ENCODE peak calls at places on chromosomes 12 and 14, in four cellular contexts. R is mucosa of descending colon, A is GM10248, V is astrocyte. Q is an unnamed sample.

GRCh38 chr12:132653567-132654290 is 33.4 kb downstream of the POLE start:
- DNase-seq in R (no peak), A (no peak), V (peak; percentile 30), Q (no peak)

GRCh38 chr14:21068521-21069387 is 1.4 kb upstream of the ARHGEF40 start:
- DNase-seq in R (peak; percentile 70), A (peak; percentile 61), V (peak; percentile 22), Q (peak; percentile 38)

GRCh38 chr14:76169776-76170175 is 18.1 kb downstream of the GPATCH2L start:
- DNase-seq in R (no peak), A (no peak), V (no peak), Q (no peak)

GRCh38 chr14:50717826-50718225 is 49.7 kb upstream of the SAV1 start:
- DNase-seq in R (no peak), A (no peak), V (no peak), Q (no peak)

GRCh38 chr14:69353168-69353567 is 44.9 kb downstream of the ERH start:
- DNase-seq in R (no peak), A (no peak), V (no peak), Q (no peak)

GRCh38 chr12:103513875-103514274 is 18.1 kb upstream of the C12orf42 start:
- DNase-seq in R (no peak), A (no peak), V (no peak), Q (no peak)

GRCh38 chr12:112564160-112564559 is 145.4 kb downstream of the PTPN11 start:
- DNase-seq in R (no peak), A (no peak), V (no peak), Q (no peak)

GRCh38 chr12:120278137-120279069 is 12.9 kb upstream of the PXN start:
- DNase-seq in R (no peak), A (no peak), V (no peak), Q (no peak)

GRCh38 chr12:4412462-4412861 is 33.0 kb upstream of the FGF23 start:
- DNase-seq in R (no peak), A (no peak), V (no peak), Q (no peak)

GRCh38 chr12:27995406-27995805 is 22.9 kb upstream of the PTHLH start:
- DNase-seq in R (no peak), A (no peak), V (no peak), Q (no peak)

GRCh38 chr12:68837215-68837614 is 29.2 kb downstream of the MDM2 start:
- DNase-seq in R (no peak), A (no peak), V (no peak), Q (no peak)

GRCh38 chr12:47905313-47905730 is 528 bp upstream of the VDR start:
- DNase-seq in R (peak; percentile 83), A (peak; percentile 57), V (no peak), Q (no peak)

GRCh38 chr12:114916531-114916930 is 232.6 kb upstream of the TBX3 start:
- DNase-seq in R (no peak), A (no peak), V (peak; percentile 11), Q (peak; percentile 45)

GRCh38 chr12:19021646-19022045 is 107.9 kb upstream of the PLEKHA5 start:
- DNase-seq in R (peak; percentile 22), A (no peak), V (peak; percentile 40), Q (no peak)

GRCh38 chr12:50121636-50122035 is 9.6 kb downstream of the COX14 start:
- DNase-seq in R (no peak), A (no peak), V (no peak), Q (no peak)

GRCh38 chr12:112252184-112252583 is 126.8 kb downstream of the TRAFD1 start:
- DNase-seq in R (no peak), A (no peak), V (peak; percentile 24), Q (no peak)

GRCh38 chr12:131527736-131528135 is 183.2 kb upstream of the SFSWAP start:
- DNase-seq in R (no peak), A (no peak), V (no peak), Q (no peak)

GRCh38 chr12:75754698-75755097 is 243.3 kb upstream of the KRR1 start:
- DNase-seq in R (no peak), A (no peak), V (peak; percentile 56), Q (no peak)

GRCh38 chr14:101480022-101480746 is 81.1 kb upstream of the DIO3 start:
- DNase-seq in R (no peak), A (no peak), V (no peak), Q (no peak)

GRCh38 chr14:68882235-68882634 is 89.4 kb upstream of the ZFP36L1 start:
- DNase-seq in R (no peak), A (no peak), V (no peak), Q (no peak)

GRCh38 chr12:57813111-57813970 is 5.2 kb downstream of the AVIL start:
- DNase-seq in R (no peak), A (no peak), V (no peak), Q (no peak)

GRCh38 chr12:11307143-11307542 is 3.1 kb downstream of the PRB4 start:
- DNase-seq in R (no peak), A (no peak), V (no peak), Q (no peak)
- TF ChIP-seq CTCF in R (no peak), A (no peak), V (no peak), Q (no peak)

DNA sequence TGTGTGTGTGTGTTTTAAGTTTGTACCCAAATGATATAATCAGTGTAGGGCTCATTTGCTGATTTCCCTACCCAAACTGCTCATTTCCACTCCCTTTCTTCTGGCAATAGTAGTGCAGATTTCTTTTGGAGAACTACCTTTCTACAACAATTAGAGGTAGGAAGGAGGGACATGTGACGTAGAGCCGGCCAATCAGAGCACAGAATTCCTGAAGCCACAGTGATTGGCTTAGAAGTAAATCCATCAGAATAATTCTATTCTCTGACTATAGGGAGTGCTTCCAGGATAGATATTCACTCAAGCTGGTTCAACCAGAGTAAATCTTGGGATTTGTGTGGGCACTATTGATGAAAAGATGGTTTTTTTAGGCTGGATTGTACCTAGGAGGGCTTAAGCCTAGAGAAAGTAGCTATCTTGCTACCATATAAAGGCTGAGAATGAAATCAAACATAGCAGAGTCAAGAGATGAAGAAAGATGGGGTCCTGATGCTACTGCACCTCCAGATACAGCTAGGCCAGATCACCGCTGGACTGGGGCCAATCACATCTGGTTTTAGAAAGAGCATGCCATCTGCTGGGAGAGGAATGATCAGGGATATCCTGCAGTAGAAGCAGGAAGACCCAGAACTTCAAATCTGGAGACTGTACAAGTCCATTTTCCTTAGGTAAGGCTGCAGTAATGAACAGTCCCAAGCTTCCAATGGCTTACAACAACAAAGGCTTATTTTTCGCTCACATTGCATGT is 54.1 kb upstream of the NUAK1 start:
- DNase-seq in R (no peak), A (no peak), V (no peak), Q (no peak)
- TF ChIP-seq CTCF in R (no peak), A (no peak), V (no peak), Q (no peak)

DNA sequence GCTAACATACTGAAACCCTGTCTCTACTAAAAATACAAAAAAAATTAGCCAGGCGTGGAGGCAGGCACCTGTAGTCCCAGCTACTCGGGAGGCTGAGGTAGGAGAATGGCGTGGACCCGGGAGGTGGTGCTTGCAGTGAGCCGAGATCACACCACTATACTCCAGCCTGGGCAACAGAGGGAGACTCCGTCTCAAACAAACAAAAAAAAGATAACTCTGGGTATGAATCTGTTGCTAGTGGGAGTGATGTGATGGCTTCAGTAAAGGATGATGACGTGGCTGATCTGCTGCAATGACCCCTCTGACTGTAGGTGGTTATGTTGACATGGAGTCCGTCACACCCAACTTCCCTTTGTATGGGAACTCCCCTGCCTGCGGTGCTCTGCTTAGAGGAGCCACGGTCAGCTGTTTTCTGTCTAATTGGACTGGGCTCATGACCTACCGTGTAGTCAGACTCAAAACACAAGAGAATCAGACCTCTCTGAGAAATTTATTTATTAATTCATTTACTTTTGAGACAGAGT is 59.1 kb upstream of the MED13L start:
- DNase-seq in R (peak; percentile 21), A (peak; percentile 81), V (peak; percentile 33), Q (no peak)
- TF ChIP-seq CTCF in R (no peak), A (peak; percentile 22), V (no peak), Q (no peak)

GRCh38 chr12:107400686-107401447 is 284.7 kb upstream of the PWP1 start:
- DNase-seq in R (no peak), A (no peak), V (peak; percentile 59), Q (no peak)

GRCh38 chr12:107404981-107405380 is 280.6 kb upstream of the PWP1 start:
- DNase-seq in R (peak; percentile 32), A (peak; percentile 25), V (peak; percentile 25), Q (peak; percentile 27)

GRCh38 chr12:107405436-107405835 is 280.2 kb upstream of the PWP1 start:
- DNase-seq in R (no peak), A (no peak), V (no peak), Q (no peak)

GRCh38 chr12:107399061-107399460 is 286.5 kb upstream of the PWP1 start:
- DNase-seq in R (no peak), A (no peak), V (peak; percentile 66), Q (no peak)

DNA sequence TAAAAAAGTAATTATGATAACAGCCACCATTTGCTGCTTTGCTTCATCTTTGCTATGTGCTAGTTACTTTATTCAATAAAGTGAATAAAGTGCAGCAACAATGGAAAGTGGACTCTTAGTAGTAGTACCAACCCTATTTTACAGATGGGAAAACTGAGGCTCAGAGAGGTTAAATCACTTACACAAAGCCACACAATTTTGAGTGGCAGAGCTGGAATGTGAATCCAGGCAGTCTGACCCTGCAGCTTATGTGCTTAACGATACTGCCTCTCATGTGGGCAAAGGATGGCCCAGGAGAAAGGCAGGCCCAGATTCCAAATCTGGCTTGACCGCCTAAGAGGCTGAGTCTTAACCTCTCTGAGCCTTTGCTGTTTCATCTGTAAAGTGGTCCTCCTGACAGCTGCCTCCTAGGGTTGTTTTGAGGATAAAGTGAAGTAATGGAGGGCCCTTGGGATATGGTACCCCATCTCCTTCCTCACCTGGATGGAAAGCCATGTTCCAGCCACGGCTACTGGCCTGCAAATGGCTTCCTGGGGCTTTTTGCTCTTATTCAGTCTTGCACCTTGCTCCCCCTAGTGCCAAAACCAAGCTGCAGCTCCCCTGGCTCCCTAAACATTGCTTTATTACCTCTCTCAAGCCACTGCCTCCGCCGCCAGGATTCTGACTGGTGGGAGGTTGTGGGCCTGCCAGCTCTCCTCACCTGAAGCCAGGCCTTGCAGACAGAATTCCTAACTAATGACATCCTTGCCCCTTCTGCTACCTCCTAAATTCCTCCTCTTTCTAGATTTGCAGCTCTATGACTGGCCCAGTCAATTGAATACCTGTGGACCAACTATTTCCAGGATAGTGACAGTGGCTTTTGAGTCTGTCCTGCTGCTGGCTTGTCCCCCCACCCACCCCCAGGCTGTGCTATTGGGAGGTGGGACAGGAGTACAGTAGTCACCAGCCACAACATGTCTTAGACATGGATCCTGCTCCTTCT is 283.3 kb upstream of the PWP1 start:
- DNase-seq in R (peak; percentile 76), A (peak; percentile 45), V (peak; percentile 50), Q (peak; percentile 25)
- TF ChIP-seq CTCF in R (peak; percentile 24), A (peak; percentile 61), V (peak; percentile 74), Q (peak; percentile 70)